ENCODE peak calls at places on chromosome 19, in nine cellular contexts. P, Y, V, S, Z, A, F, I and H are unnamed samples.

GRCh38 chr19:48516536-48516935 is 4.9 kb upstream of the LMTK3 start:
- DNase-seq in P (no peak), Y (no peak), V (no peak), S (no peak), Z (no peak), A (no peak), F (no peak), I (peak), H (no peak)

GRCh38 chr19:9945319-9945966 is 9.1 kb upstream of the OLFM2 start:
- DNase-seq in P (peak), Y (peak), V (no peak), S (peak), Z (no peak), A (peak), F (peak), I (peak), H (peak)

GRCh38 chr19:12774588-12775555 is at the start of gene HOOK2:
- DNase-seq in P (no peak), Y (no peak), V (peak), S (no peak), Z (no peak), A (no peak), F (peak), I (peak), H (peak)

GRCh38 chr19:46144756-46145155 is 3.3 kb upstream of the IGFL2 start:
- DNase-seq in P (no peak), Y (no peak), V (no peak), S (no peak), Z (no peak), A (no peak), F (peak), I (no peak), H (no peak)

GRCh38 chr19:3207466-3208242 is 16.8 kb upstream of the CELF5 start:
- DNase-seq in P (no peak), Y (no peak), V (no peak), S (no peak), Z (no peak), A (no peak), F (no peak), I (peak), H (no peak)

GRCh38 chr19:18290250-18291018 is 9.0 kb upstream of the JUND start:
- DNase-seq in P (no peak), Y (peak), V (no peak), S (no peak), Z (no peak), A (peak), F (no peak), I (peak), H (no peak)

GRCh38 chr19:4088065-4088679 is 21.5 kb upstream of the ZBTB7A start:
- DNase-seq in P (no peak), Y (no peak), V (no peak), S (no peak), Z (no peak), A (no peak), F (no peak), I (no peak), H (no peak)

GRCh38 chr19:48489608-48490216 is 20.5 kb downstream of the CYTH2 start:
- DNase-seq in P (peak), Y (peak), V (peak), S (no peak), Z (peak), A (peak), F (peak), I (peak), H (peak)

GRCh38 chr19:23439623-23440022 is 44.4 kb upstream of the ZNF91 start:
- DNase-seq in P (no peak), Y (no peak), V (no peak), S (no peak), Z (no peak), A (no peak), F (no peak), I (peak), H (no peak)

GRCh38 chr19:2636897-2637683 is 65.4 kb downstream of the GNG7 start:
- DNase-seq in P (peak), Y (peak), V (peak), S (no peak), Z (no peak), A (peak), F (peak), I (peak), H (peak)

GRCh38 chr19:54463531-54464043 is at the start of gene LENG9:
- DNase-seq in P (peak), Y (peak), V (peak), S (peak), Z (peak), A (peak), F (peak), I (peak), H (peak)

GRCh38 chr19:29645911-29646310 is 19.4 kb upstream of the PLEKHF1 start:
- DNase-seq in P (no peak), Y (peak), V (no peak), S (peak), Z (no peak), A (peak), F (peak), I (no peak), H (no peak)

GRCh38 chr19:47097396-47098217 is 16.0 kb downstream of the ZC3H4 start:
- DNase-seq in P (peak), Y (no peak), V (no peak), S (no peak), Z (no peak), A (no peak), F (no peak), I (peak), H (no peak)

GRCh38 chr19:44176590-44176989 is 11.7 kb downstream of the ZNF226 start:
- DNase-seq in P (no peak), Y (no peak), V (no peak), S (no peak), Z (no peak), A (no peak), F (no peak), I (no peak), H (no peak)

GRCh38 chr19:34034318-34034846 is 137.9 kb upstream of the LSM14A start:
- DNase-seq in P (no peak), Y (no peak), V (no peak), S (no peak), Z (no peak), A (no peak), F (peak), I (no peak), H (no peak)

GRCh38 chr19:29909545-29909944 is 32.5 kb upstream of the URI1 start:
- DNase-seq in P (no peak), Y (no peak), V (no peak), S (no peak), Z (no peak), A (no peak), F (no peak), I (no peak), H (no peak)

GRCh38 chr19:17302391-17303166 is 646 bp downstream of the ABHD8 start:
- DNase-seq in P (no peak), Y (peak), V (no peak), S (no peak), Z (no peak), A (no peak), F (peak), I (peak), H (no peak)

GRCh38 chr19:49847731-49848696 is 2.9 kb upstream of the PTOV1 start:
- DNase-seq in P (no peak), Y (no peak), V (no peak), S (no peak), Z (no peak), A (peak), F (peak), I (no peak), H (no peak)

GRCh38 chr19:12656899-12657571 is 9.5 kb downstream of the MAN2B1 start:
- DNase-seq in P (no peak), Y (no peak), V (no peak), S (no peak), Z (no peak), A (no peak), F (no peak), I (peak), H (no peak)

GRCh38 chr19:39695759-39696158 is 8.5 kb upstream of the LGALS14 start:
- DNase-seq in P (no peak), Y (no peak), V (no peak), S (no peak), Z (no peak), A (no peak), F (no peak), I (no peak), H (no peak)

GRCh38 chr19:8163781-8164180 is 14.4 kb upstream of the FBN3 start:
- DNase-seq in P (no peak), Y (no peak), V (no peak), S (no peak), Z (no peak), A (peak), F (peak), I (peak), H (no peak)

GRCh38 chr19:31118926-31119325 is 230.3 kb downstream of the TSHZ3 start:
- DNase-seq in P (no peak), Y (no peak), V (no peak), S (no peak), Z (no peak), A (no peak), F (no peak), I (no peak), H (no peak)

GRCh38 chr19:4441994-4442845 is 15.4 kb downstream of the UBXN6 start:
- DNase-seq in P (no peak), Y (no peak), V (no peak), S (no peak), Z (no peak), A (no peak), F (no peak), I (peak), H (no peak)

GRCh38 chr19:55585658-55586339 is 5.2 kb upstream of the ZNF579 start:
- DNase-seq in P (peak), Y (peak), V (peak), S (no peak), Z (no peak), A (peak), F (no peak), I (peak), H (no peak)

GRCh38 chr19:12936582-12936981 is 1.8 kb upstream of the CALR start:
- DNase-seq in P (no peak), Y (no peak), V (no peak), S (no peak), Z (no peak), A (no peak), F (no peak), I (peak), H (no peak)

GRCh38 chr19:3506384-3507340 is 551 bp downstream of the FZR1 start:
- DNase-seq in P (no peak), Y (peak), V (no peak), S (no peak), Z (no peak), A (no peak), F (peak), I (peak), H (peak)

GRCh38 chr19:6739884-6740588 is 556 bp downstream of the TRIP10 start:
- DNase-seq in P (no peak), Y (peak), V (no peak), S (no peak), Z (no peak), A (no peak), F (no peak), I (peak), H (no peak)

GRCh38 chr19:45558399-45558878 is 26.2 kb downstream of the OPA3 start:
- DNase-seq in P (no peak), Y (peak), V (no peak), S (no peak), Z (peak), A (peak), F (peak), I (peak), H (peak)

GRCh38 chr19:38658462-38659306 is 11.2 kb downstream of the ACTN4 start:
- DNase-seq in P (no peak), Y (peak), V (no peak), S (peak), Z (peak), A (peak), F (peak), I (no peak), H (peak)

GRCh38 chr19:3612330-3612729 is 5.7 kb upstream of the TBXA2R start:
- DNase-seq in P (no peak), Y (no peak), V (no peak), S (no peak), Z (no peak), A (no peak), F (no peak), I (no peak), H (no peak)

GRCh38 chr19:54451331-54451871 is 2.4 kb downstream of the LENG8 start:
- DNase-seq in P (no peak), Y (no peak), V (no peak), S (no peak), Z (no peak), A (no peak), F (peak), I (peak), H (no peak)

GRCh38 chr19:45798995-45799517 is 6.4 kb upstream of the DMWD start:
- DNase-seq in P (no peak), Y (peak), V (peak), S (peak), Z (peak), A (peak), F (peak), I (peak), H (peak)

GRCh38 chr19:36213793-36214387 is 575 bp downstream of the ZNF565 start:
- DNase-seq in P (peak), Y (peak), V (no peak), S (no peak), Z (no peak), A (peak), F (peak), I (no peak), H (no peak)

GRCh38 chr19:3748965-3749364 is 12.5 kb downstream of the APBA3 start:
- DNase-seq in P (no peak), Y (no peak), V (no peak), S (no peak), Z (no peak), A (no peak), F (no peak), I (no peak), H (no peak)

GRCh38 chr19:41541990-41542584 is 33.9 kb upstream of the CEACAM21 start:
- DNase-seq in P (no peak), Y (peak), V (no peak), S (no peak), Z (peak), A (peak), F (peak), I (peak), H (peak)

GRCh38 chr19:18464646-18465045 is 26.7 kb upstream of the ISYNA1 start:
- DNase-seq in P (peak), Y (peak), V (no peak), S (peak), Z (peak), A (peak), F (peak), I (no peak), H (peak)

GRCh38 chr19:51196181-51196580 is 28.7 kb upstream of the CD33 start:
- DNase-seq in P (no peak), Y (no peak), V (no peak), S (no peak), Z (no peak), A (no peak), F (no peak), I (no peak), H (no peak)

GRCh38 chr19:590396-590745 is 690 bp downstream of the HCN2 start:
- DNase-seq in P (no peak), Y (no peak), V (no peak), S (no peak), Z (no peak), A (peak), F (peak), I (peak), H (no peak)

GRCh38 chr19:49071860-49072547 is 495 bp downstream of the KCNA7 start:
- DNase-seq in P (no peak), Y (no peak), V (no peak), S (no peak), Z (no peak), A (no peak), F (no peak), I (peak), H (no peak)